ENCODE peak calls at places on chromosome 20, in five cellular contexts. B, L, I, T and N are unnamed samples.

GRCh38 chr20:10876558-10876957 is 202.8 kb upstream of the JAG1 start:
- DNase-seq in B (no peak), L (no peak), T (no peak), I (no peak), N (no peak)

GRCh38 chr20:21518292-21518991 is 4.6 kb upstream of the NKX2-2 start:
- DNase-seq in I (no peak), T (peak; percentile 21), B (peak; percentile 29), L (no peak), N (no peak)

GRCh38 chr20:31713312-31714049 is 9.2 kb downstream of the BCL2L1 start:
- DNase-seq in B (peak; percentile 56), I (peak; percentile 97), L (peak; percentile 83), T (no peak), N (no peak)

GRCh38 chr20:19832875-19833274 is 74.8 kb downstream of the RIN2 start:
- DNase-seq in L (no peak), T (no peak), I (no peak), B (no peak), N (peak; percentile 20)

GRCh38 chr20:56005389-56005715 is at the start of gene CBLN4:
- DNase-seq in B (no peak), T (no peak), I (no peak), L (no peak), N (no peak)

GRCh38 chr20:45408646-45409213 is 641 bp downstream of the DBNDD2 start:
- DNase-seq in B (no peak), L (no peak), T (no peak), I (no peak), N (no peak)

GRCh38 chr20:51802170-51802745 is at the start of gene SALL4:
- DNase-seq in L (no peak), T (peak; percentile 76), I (no peak), B (peak; percentile 96), N (no peak)

GRCh38 chr20:19928379-19929360 is 88.5 kb upstream of the NAA20 start:
- DNase-seq in L (peak; percentile 97), I (no peak), T (no peak), B (no peak), N (no peak)

GRCh38 chr20:60365063-60365640 is 406.9 kb downstream of the CDH26 start:
- DNase-seq in L (no peak), B (peak; percentile 63), I (no peak), T (peak; percentile 54), N (peak; percentile 23)

GRCh38 chr20:50292324-50293243 is 102.0 kb downstream of the CEBPB start:
- DNase-seq in B (peak; percentile 58), T (no peak), L (peak; percentile 51), I (peak; percentile 72), N (no peak)

GRCh38 chr20:52965819-52966218 is 6.3 kb upstream of the TSHZ2 start:
- DNase-seq in B (no peak), T (no peak), I (no peak), L (peak; percentile 85), N (no peak)

GRCh38 chr20:43938932-43939761 is 24.5 kb downstream of the TOX2 start:
- DNase-seq in L (peak; percentile 96), B (no peak), T (no peak), I (peak; percentile 99), N (no peak)

GRCh38 chr20:37387519-37388269 is 41.8 kb downstream of the SRC start:
- DNase-seq in T (peak; percentile 20), I (no peak), L (no peak), B (no peak), N (no peak)

DNA sequence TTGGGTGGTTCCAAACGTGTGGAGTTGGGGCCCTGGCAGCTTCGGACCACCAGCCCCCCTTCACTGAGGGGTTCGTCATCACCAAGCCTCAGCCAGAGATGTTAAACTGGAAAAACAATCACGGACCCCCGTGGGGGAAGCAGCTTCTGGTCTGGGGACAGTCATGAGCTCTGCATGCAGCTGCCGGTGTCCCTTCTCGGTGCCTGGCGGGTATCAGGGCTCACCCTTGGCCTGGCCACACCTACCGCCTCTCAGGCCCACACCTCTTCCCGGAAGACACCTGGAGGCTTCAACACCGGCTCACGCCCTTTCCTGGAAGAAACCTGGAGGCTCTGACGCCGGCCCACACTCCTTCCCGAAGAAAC is 77.8 kb upstream of the BHLHE23 start:
- DNase-seq in I (no peak), L (no peak), B (no peak), T (no peak), N (no peak)
- TF ChIP-seq CTCF in I (no peak), L (no peak), B (no peak), T (no peak), N (no peak)

DNA sequence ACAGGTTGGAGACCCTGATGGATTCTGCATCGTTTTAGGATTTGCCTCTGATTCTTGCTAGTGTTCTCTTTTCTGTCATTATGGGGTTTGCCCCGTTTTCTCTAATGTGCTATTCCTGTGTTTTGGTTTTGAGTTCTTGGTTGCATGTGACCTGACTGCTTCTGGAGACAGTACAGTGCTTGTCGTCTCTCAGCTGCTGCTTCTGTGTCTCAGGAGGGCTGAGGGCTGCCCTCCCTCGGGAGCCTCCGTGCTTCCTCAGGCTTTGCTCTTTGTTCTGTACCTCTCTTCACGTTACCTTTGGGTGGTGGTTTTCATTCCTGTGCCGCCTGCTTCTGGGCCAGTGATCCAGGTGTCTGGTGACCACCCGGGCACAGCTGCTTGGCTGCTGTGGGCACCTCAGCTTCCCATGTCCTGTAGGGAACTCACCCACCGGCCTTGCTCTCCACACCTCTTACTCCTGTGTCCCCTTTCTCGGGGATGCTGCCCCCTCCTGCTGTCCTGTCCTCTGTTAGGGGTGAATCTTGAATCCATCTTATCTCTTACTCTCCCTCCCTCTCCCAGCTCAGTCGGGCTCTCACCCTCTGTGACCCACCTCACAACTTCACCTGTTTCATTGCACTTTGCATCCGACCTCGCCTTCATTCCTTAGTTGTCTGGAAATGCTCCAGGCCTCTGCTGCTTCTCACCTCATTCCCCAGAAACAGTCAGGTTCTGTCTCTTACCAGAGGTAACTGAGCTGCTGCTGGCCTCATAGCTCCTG is 33.2 kb downstream of the PANK2 start:
- DNase-seq in L (no peak), B (no peak), I (no peak), T (no peak), N (no peak)
- H2AFZ ChIP-seq in L (no peak overlapping the region), B (no peak overlapping the region), I (no peak overlapping the region), T (no peak overlapping the region), N (no peak overlapping the region)

GRCh38 chr20:13021205-13021970 is 12.6 kb downstream of the SPTLC3 start:
- DNase-seq in T (no peak), L (no peak), B (no peak), I (no peak), N (no peak)

GRCh38 chr20:13017235-13017634 is 8.5 kb downstream of the SPTLC3 start:
- DNase-seq in B (no peak), I (no peak), L (peak; percentile 37), T (no peak), N (no peak)

GRCh38 chr20:13013411-13013810 is 4.6 kb downstream of the SPTLC3 start:
- DNase-seq in I (no peak), B (no peak), L (no peak), T (no peak), N (no peak)

GRCh38 chr20:13022401-13023170 is 13.8 kb downstream of the SPTLC3 start:
- DNase-seq in T (no peak), B (no peak), L (peak; percentile 52), I (peak; percentile 91), N (no peak)

DNA sequence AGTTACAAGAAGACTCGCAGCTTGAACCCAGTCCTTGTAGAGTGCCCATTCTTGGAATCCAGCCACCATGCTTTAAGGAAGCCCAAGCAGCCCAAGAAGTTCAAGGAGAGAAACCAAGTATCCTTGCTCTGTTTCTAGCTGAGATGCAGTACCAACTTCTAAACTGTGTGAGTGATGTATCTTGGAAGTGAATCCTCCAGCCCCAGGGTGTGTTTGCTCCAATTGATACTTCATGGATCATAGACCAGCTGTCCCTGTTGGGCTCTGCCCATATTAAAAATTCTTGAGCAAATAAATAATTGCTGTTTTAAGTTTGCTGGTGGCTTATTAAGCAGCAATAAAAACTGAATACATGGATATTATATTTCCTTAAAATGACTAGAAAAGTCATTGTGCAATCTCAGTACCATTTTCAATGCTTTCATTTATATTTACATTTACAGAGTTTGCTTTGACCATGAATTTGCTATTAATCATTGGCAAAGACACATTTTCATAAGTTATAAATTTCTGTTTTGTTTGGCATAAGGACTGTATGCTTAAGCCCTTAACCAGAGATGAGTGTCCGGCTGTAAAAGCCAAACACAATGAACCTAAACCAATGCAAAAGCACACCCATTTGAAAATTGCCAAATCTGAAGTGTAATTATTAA is 9.2 kb downstream of the SPTLC3 start:
- DNase-seq in B (no peak), I (peak; percentile 95), L (no peak), T (no peak), N (no peak)
- H3K9ac ChIP-seq in B (no peak overlapping the region), I (peak overlapping the region; percentile 11), L (no peak overlapping the region), T (no peak overlapping the region), N (no peak overlapping the region)

GRCh38 chr20:40670251-40670650 is 18.8 kb downstream of the MAFB start:
- DNase-seq in T (no peak), L (no peak), I (no peak), B (no peak), N (no peak)
- TF ChIP-seq CTCF in T (peak; percentile 13), L (no peak), I (no peak), B (peak; percentile 30), N (peak; percentile 12)